ENCODE peak calls at places on chromosomes 2 and 18, in ten cellular contexts. L, J, G, A, O, H, E, N, S and U are unnamed samples. For H3K4me1, the result is how much of the 10 kb centered on the place peaks cover.

GRCh38 chr2:31877008-31877407 is 133.8 kb downstream of the MEMO1 start:
- DNase-seq in S (no peak), O (peak), J (no peak), E (no peak), H (no peak), L (no peak), N (no peak), G (no peak), A (no peak), U (no peak)

GRCh38 chr2:179695486-179695885 is 165.9 kb downstream of the ZNF385B start:
- DNase-seq in A (no peak), O (no peak), S (no peak), L (no peak), E (no peak), G (no peak), N (no peak), H (no peak), J (no peak), U (no peak)

GRCh38 chr2:62309465-62310091 is 113.7 kb downstream of the B3GNT2 start:
- DNase-seq in J (no peak), H (peak), N (no peak), A (peak), L (no peak), O (no peak), S (no peak), E (peak), G (peak), U (no peak)

GRCh38 chr18:66046025-66046602 is 295.3 kb downstream of the CDH7 start:
- DNase-seq in A (no peak), E (no peak), N (no peak), J (no peak), O (no peak), S (no peak), H (no peak), G (peak), L (no peak), U (no peak)

GRCh38 chr2:62208758-62209114 is 12.8 kb downstream of the B3GNT2 start:
- DNase-seq in O (no peak), E (no peak), J (no peak), H (no peak), G (no peak), S (no peak), A (no peak), N (no peak), L (no peak), U (no peak)

GRCh38 chr2:8587251-8587791 is 94.5 kb upstream of the ID2 start:
- DNase-seq in S (no peak), J (peak), A (no peak), L (no peak), H (no peak), E (no peak), O (no peak), N (no peak), G (no peak), U (no peak)

GRCh38 chr2:112253261-112253807 is 1.5 kb downstream of the ZC3H8 start:
- DNase-seq in A (no peak), J (no peak), N (no peak), G (no peak), L (no peak), O (no peak), S (no peak), E (no peak), H (no peak), U (no peak)

GRCh38 chr2:20317690-20318089 is 33.0 kb downstream of the PUM2 start:
- DNase-seq in H (no peak), E (no peak), N (no peak), G (no peak), O (no peak), A (no peak), J (no peak), L (no peak), S (no peak), U (no peak)

GRCh38 chr18:6781846-6782245 is 52.3 kb downstream of the ARHGAP28 start:
- DNase-seq in L (no peak), G (no peak), S (no peak), O (no peak), N (no peak), E (no peak), A (peak), J (no peak), H (peak), U (no peak)

GRCh38 chr2:9228088-9228751 is 21.6 kb downstream of the ASAP2 start:
- DNase-seq in J (no peak), H (peak), N (no peak), O (no peak), S (no peak), A (no peak), E (no peak), L (no peak), G (no peak), U (no peak)

GRCh38 chr18:45482286-45482685 is 133.0 kb upstream of the SLC14A2 start:
- DNase-seq in E (no peak), G (no peak), O (no peak), N (no peak), A (no peak), H (no peak), J (no peak), L (no peak), S (no peak), U (no peak)

GRCh38 chr2:170091461-170091860 is 86.5 kb upstream of the MYO3B start:
- DNase-seq in H (no peak), S (no peak), A (no peak), E (no peak), O (no peak), J (no peak), N (no peak), G (no peak), L (no peak), U (no peak)

GRCh38 chr18:76356666-76357065 is 138.4 kb downstream of the ZNF516 start:
- DNase-seq in G (no peak), A (no peak), N (no peak), H (no peak), E (no peak), S (no peak), L (no peak), O (no peak), J (no peak), U (no peak)

GRCh38 chr2:194591192-194591591 is 1065.8 kb upstream of the SLC39A10 start:
- DNase-seq in J (no peak), E (no peak), G (no peak), H (no peak), O (no peak), S (no peak), N (no peak), A (no peak), L (no peak), U (no peak)

GRCh38 chr2:189799531-189799930 is 15.3 kb downstream of the PMS1 start:
- DNase-seq in O (no peak), J (no peak), G (no peak), E (no peak), H (peak), A (no peak), N (no peak), L (no peak), S (no peak), U (no peak)

GRCh38 chr18:44651453-44651852 is 29.2 kb upstream of the SETBP1 start:
- DNase-seq in E (no peak), G (peak), S (no peak), J (no peak), H (peak), N (no peak), A (no peak), O (no peak), L (no peak), U (no peak)

GRCh38 chr2:127259355-127259754 is 34.6 kb downstream of the ERCC3 start:
- DNase-seq in O (no peak), L (no peak), N (no peak), E (no peak), H (no peak), A (no peak), G (no peak), J (no peak), S (no peak), U (no peak)

GRCh38 chr2:207133862-207134519 is 31.8 kb downstream of the KLF7 start:
- DNase-seq in H (peak), S (no peak), A (no peak), O (no peak), G (peak), J (no peak), N (peak), L (peak), E (no peak), U (peak)

GRCh38 chr2:133365117-133365516 is 203.1 kb downstream of the NCKAP5 start:
- DNase-seq in S (no peak), N (no peak), J (no peak), G (no peak), H (peak), E (no peak), A (no peak), L (no peak), O (no peak), U (no peak)

GRCh38 chr2:173210270-173211196 is 134.9 kb downstream of the MAP3K20 start:
- DNase-seq in L (peak), E (peak), J (no peak), A (peak), N (peak), H (peak), S (peak), G (peak), O (peak), U (peak)

GRCh38 chr18:63157293-63158011 is 162.1 kb downstream of the BCL2 start:
- DNase-seq in H (no peak), N (no peak), A (no peak), E (peak), G (no peak), L (no peak), O (no peak), J (no peak), S (no peak), U (no peak)

GRCh38 chr18:72235422-72235821 is 308.7 kb downstream of the CBLN2 start:
- DNase-seq in J (no peak), G (no peak), N (no peak), S (no peak), E (no peak), H (no peak), O (no peak), L (no peak), A (no peak), U (no peak)

GRCh38 chr2:170310876-170311502 is 133.0 kb downstream of the MYO3B start:
- DNase-seq in S (no peak), L (no peak), N (no peak), H (no peak), J (no peak), A (no peak), G (no peak), E (peak), O (no peak), U (no peak)

GRCh38 chr2:196336715-196337617 is 165.6 kb upstream of the STK17B start:
- DNase-seq in J (no peak), G (peak), N (no peak), E (peak), H (peak), S (no peak), O (peak), L (no peak), A (peak), U (no peak)

GRCh38 chr2:24720310-24720709 is 72.9 kb downstream of the PTRHD1 start:
- DNase-seq in E (peak), G (no peak), J (no peak), A (no peak), N (no peak), H (no peak), L (no peak), O (no peak), S (no peak), U (no peak)

GRCh38 chr2:197614532-197614931 is 60.9 kb downstream of the RFTN2 start:
- DNase-seq in A (no peak), H (no peak), S (no peak), E (no peak), N (no peak), J (no peak), G (no peak), L (no peak), O (no peak), U (no peak)

GRCh38 chr18:47595816-47596501 is 334.5 kb downstream of the SMAD2 start:
- DNase-seq in G (peak), N (no peak), S (peak), H (peak), O (peak), L (no peak), A (no peak), J (no peak), E (peak), U (no peak)

GRCh38 chr2:134718095-134718955 is 475 bp downstream of the TMEM163 start:
- DNase-seq in A (peak), O (no peak), N (no peak), J (peak), E (no peak), L (no peak), G (peak), S (no peak), H (peak), U (no peak)
- TF ChIP-seq POLR2AphosphoS5 in A (no peak), O (no peak), N (no peak), J (no peak), E (no peak), L (no peak), G (no peak), S (no peak), H (no peak), U (no peak)

GRCh38 chr2:3254438-3254941 is 123.1 kb downstream of the EIPR1 start:
- DNase-seq in H (no peak), J (peak), N (no peak), E (peak), O (no peak), A (no peak), L (no peak), S (no peak), G (no peak), U (no peak)
- H3K27ac ChIP-seq in H (no peak), J (no peak), N (no peak), E (peak), O (no peak), A (no peak), L (no peak), S (no peak), G (no peak), U (no peak)

GRCh38 chr2:150147889-150148683 is 339.4 kb downstream of the RND3 start:
- DNase-seq in A (no peak), N (no peak), H (no peak), L (no peak), G (no peak), S (no peak), O (no peak), J (no peak), E (no peak), U (no peak)
- H3K4me1 ChIP-seq in A (under half), N (under half), H (under half), L (under half), G (under half), S (under half), O (under half), J (under half), E (under half), U (under half)

GRCh38 chr2:168515502-168515901 is 59.4 kb downstream of the CERS6 start:
- DNase-seq in N (no peak), A (no peak), L (no peak), G (no peak), S (no peak), H (no peak), J (no peak), E (no peak), O (no peak), U (no peak)
- TF ChIP-seq POLR2AphosphoS5 in N (peak), A (no peak), L (peak), G (no peak), S (no peak), H (no peak), J (no peak), E (no peak), O (no peak), U (peak)

GRCh38 chr2:46456789-46457188 is 22.6 kb upstream of the TMEM247 start:
- DNase-seq in N (no peak), J (no peak), L (no peak), S (no peak), A (no peak), O (no peak), G (no peak), H (no peak), E (no peak), U (no peak)

GRCh38 chr2:46460991-46461715 is 18.2 kb upstream of the TMEM247 start:
- DNase-seq in S (peak), E (peak), N (peak), A (peak), H (peak), G (peak), J (peak), O (peak), L (peak), U (peak)

GRCh38 chr2:46460241-46460921 is 19.0 kb upstream of the TMEM247 start:
- DNase-seq in G (no peak), A (peak), S (no peak), O (peak), N (no peak), J (no peak), H (no peak), L (peak), E (no peak), U (no peak)

GRCh38 chr2:46459694-46460093 is 19.7 kb upstream of the TMEM247 start:
- DNase-seq in S (no peak), A (no peak), L (no peak), N (no peak), J (no peak), O (no peak), H (no peak), G (no peak), E (no peak), U (no peak)

DNA sequence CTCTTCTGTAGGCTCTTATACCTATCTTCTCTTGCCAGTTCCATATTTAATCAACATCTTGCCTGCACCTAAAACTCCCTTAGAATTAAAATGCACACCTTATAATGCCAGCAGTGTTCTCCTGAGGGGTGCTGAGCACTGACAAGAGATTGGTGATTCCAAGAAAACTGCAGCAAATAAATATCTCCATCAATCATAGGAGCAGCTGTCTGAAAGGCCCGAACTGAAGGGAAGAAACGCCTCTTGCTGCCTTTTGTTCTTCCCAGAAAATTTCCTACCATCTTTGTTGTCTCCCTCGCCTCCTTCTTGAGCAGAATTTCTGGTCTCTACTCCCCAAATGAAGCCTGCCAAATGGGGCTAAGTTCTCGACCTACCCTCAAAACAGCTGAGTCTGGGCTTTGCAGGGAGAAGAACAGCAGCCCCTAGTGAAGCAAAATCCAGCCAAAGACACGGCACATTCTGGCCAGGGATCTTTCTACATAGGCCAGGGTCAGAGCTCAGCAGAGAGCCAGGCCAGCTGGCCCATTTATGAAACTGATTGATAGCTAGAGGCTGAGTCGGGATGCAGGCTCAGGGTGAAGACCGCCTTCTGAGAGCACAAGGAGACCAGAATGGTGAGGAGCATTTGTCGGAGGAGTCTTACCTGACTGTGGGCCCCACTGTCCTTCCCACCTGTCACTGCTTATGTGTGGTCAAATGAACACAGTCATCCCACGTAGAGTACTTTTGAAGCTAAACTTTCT is 20.4 kb upstream of the TMEM247 start:
- DNase-seq in E (no peak), G (no peak), S (no peak), H (no peak), A (no peak), L (no peak), N (no peak), J (no peak), O (no peak), U (no peak)
- H3K27ac ChIP-seq in E (no peak), G (no peak), S (no peak), H (no peak), A (no peak), L (no peak), N (peak), J (no peak), O (no peak), U (no peak)

DNA sequence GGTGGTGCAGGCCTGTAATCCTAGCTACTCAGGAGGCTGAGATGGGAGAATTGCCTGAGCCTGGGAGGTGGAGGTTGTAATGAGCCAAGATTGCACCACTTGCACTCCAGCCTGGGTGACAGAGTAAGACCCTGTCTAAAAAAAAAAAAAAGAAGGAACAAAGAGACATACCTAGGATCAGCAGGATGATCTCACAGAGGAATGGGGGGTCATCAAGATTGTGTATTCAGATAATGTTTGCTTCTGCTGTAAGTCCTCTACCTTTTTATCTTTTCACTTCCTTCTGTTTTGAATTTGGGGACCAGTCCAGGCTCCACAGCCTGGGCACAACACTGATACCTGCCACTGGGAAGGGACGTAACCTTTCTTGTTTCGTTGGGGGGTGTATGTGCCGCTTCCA is 53.2 kb downstream of the MAP4K4 start:
- DNase-seq in H (no peak), G (no peak), N (no peak), A (no peak), E (no peak), S (no peak), L (no peak), J (no peak), O (peak), U (no peak)
- H3K4me1 ChIP-seq in H (half or more), G (half or more), N (under half), A (half or more), E (under half), S (under half), L (under half), J (half or more), O (half or more), U (under half)

DNA sequence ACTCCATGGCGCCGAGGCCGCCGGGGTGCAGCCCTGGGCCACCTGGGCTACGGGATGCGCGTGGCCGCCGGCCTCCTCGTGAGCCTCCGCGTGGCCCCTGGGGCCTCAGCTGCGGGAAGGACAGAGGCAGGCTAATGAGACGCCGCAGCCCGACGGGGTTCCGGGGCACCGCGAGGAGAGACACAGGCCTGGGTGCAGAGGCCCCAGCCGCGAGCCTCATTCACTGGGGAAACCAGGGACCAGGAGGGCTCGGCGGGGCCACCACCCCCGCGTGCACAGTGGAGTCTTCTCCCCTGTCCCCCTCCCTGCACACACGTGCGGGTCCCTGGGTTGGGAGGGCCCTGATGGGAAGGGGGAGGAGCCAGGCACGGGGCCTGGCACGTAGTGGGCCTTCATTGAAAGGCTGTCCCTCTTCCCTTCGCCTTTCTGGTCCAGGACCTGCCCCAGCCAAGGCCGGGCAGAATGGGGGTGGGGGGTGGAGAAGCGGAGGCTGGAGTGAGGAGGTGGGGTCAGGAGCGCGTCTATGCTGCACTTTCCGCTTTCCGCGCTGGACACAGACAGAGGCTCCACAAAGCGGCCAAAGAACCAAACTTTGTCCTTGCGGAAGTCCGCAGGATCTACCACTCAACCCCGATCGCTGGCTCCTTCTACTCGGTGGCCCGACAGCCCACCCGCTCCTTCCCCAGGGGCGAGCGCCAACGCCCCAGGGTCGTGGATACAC is 9.1 kb downstream of the ALPP start:
- DNase-seq in N (no peak), S (no peak), H (no peak), O (no peak), A (no peak), E (no peak), G (peak), J (no peak), L (no peak), U (no peak)
- TF ChIP-seq POLR2AphosphoS5 in N (no peak), S (no peak), H (no peak), O (no peak), A (no peak), E (no peak), G (no peak), J (no peak), L (no peak), U (no peak)